ENCODE peak calls at places on chromosomes 13 and 19, in nine cellular contexts. I is fibroblast of lung, P is AG04450, M is lung, Y is epithelial cell of esophagus, V is foreskin fibroblast, E is ovary, N is left lung, Q is adrenal gland. T is an unnamed sample.
A peak's percentile ranks its signal among the peaks of the same experiment; 100 is the strongest.

GRCh38 chr13:77065456-77066147 is 38.6 kb upstream of the FBXL3 start:
- DNase-seq in Y (no peak), E (no peak), P (no peak), M (no peak), V (no peak), I (no peak), Q (no peak), N (no peak), T (no peak)

GRCh38 chr13:99981115-99982020 is at the start of gene ZIC2:
- DNase-seq in Y (peak; percentile 47), Q (no peak), P (no peak), V (no peak), E (no peak), M (no peak), I (peak; percentile 51), N (no peak), T (no peak)

GRCh38 chr19:49591731-49592485 is 926 bp downstream of the PRR12 start:
- DNase-seq in N (peak; percentile 54), V (no peak), M (peak; percentile 52), I (peak; percentile 49), Q (peak; percentile 66), E (peak; percentile 52), Y (peak; percentile 60), P (no peak), T (peak; percentile 46)

GRCh38 chr19:45158503-45159026 is 2.2 kb downstream of the NKPD1 start:
- DNase-seq in Y (no peak), Q (no peak), E (no peak), N (no peak), M (no peak), V (no peak), I (no peak), P (no peak), T (no peak)

GRCh38 chr13:40484101-40484800 is 182.2 kb downstream of the FOXO1 start:
- DNase-seq in V (no peak), Y (no peak), Q (no peak), M (no peak), N (no peak), E (no peak), I (no peak), P (no peak), T (no peak)

GRCh38 chr19:54218960-54219661 is 3.7 kb downstream of the LILRB3 start:
- DNase-seq in I (no peak), Y (no peak), V (no peak), N (no peak), Q (no peak), M (no peak), E (no peak), P (no peak), T (peak; percentile 77)

GRCh38 chr13:95502216-95502615 is 50.3 kb upstream of the CLDN10 start:
- DNase-seq in N (no peak), I (no peak), Y (peak; percentile 96), P (no peak), E (no peak), Q (no peak), V (no peak), M (no peak), T (no peak)

GRCh38 chr13:110213461-110214074 is 93.4 kb downstream of the COL4A1 start:
- DNase-seq in Y (no peak), P (no peak), Q (no peak), I (no peak), V (no peak), E (no peak), N (no peak), M (no peak), T (no peak)

GRCh38 chr13:105825071-105825470 is 710.4 kb downstream of the EFNB2 start:
- DNase-seq in M (no peak), Q (no peak), V (no peak), E (no peak), Y (peak; percentile 75), N (no peak), P (no peak), I (no peak), T (no peak)

GRCh38 chr13:68439821-68440220 is 1209.7 kb upstream of the PCDH9 start:
- DNase-seq in N (no peak), E (no peak), I (peak; percentile 81), Y (peak; percentile 60), M (no peak), V (no peak), P (no peak), Q (no peak), T (no peak)

GRCh38 chr19:1266818-1267440 is 2.2 kb upstream of the CIRBP start:
- DNase-seq in I (no peak), V (no peak), Q (peak; percentile 80), E (peak; percentile 70), P (no peak), M (peak; percentile 79), N (no peak), Y (peak; percentile 56), T (no peak)

GRCh38 chr19:13872695-13873389 is 4.1 kb upstream of the NANOS3 start:
- DNase-seq in P (no peak), Q (no peak), V (no peak), M (no peak), N (no peak), I (no peak), E (no peak), Y (no peak), T (no peak)

GRCh38 chr19:3094638-3095374 is 644 bp downstream of the GNA11 start:
- DNase-seq in Y (peak; percentile 38), I (peak; percentile 27), P (no peak), E (no peak), N (no peak), V (no peak), Q (no peak), M (no peak), T (no peak)

GRCh38 chr19:58380736-58381459 is at the start of gene ZNF837:
- DNase-seq in Q (peak; percentile 99), M (peak; percentile 98), V (peak; percentile 100), E (peak; percentile 99), I (peak; percentile 100), P (peak; percentile 100), N (peak; percentile 100), Y (peak; percentile 100), T (peak; percentile 99)

GRCh38 chr13:78319101-78319627 is 284.2 kb downstream of the POU4F1 start:
- DNase-seq in P (no peak), N (no peak), I (no peak), E (no peak), Y (peak; percentile 42), M (no peak), Q (no peak), V (no peak), T (no peak)

GRCh38 chr13:99269627-99270252 is 11.6 kb upstream of the GPR18 start:
- DNase-seq in E (no peak), Y (peak; percentile 55), N (no peak), V (peak; percentile 55), I (peak; percentile 56), Q (peak; percentile 29), M (no peak), P (peak; percentile 36), T (no peak)

GRCh38 chr19:54262470-54262869 is 5.4 kb upstream of the LILRB5 start:
- DNase-seq in N (no peak), Y (no peak), E (no peak), Q (no peak), I (no peak), M (no peak), P (no peak), V (no peak), T (no peak)

GRCh38 chr13:40205771-40206240 is 460.6 kb downstream of the FOXO1 start:
- DNase-seq in E (no peak), N (no peak), Y (no peak), I (no peak), P (no peak), M (no peak), V (no peak), Q (no peak), T (no peak)

GRCh38 chr19:39502640-39503417 is 4.1 kb downstream of the DLL3 start:
- DNase-seq in M (peak; percentile 33), V (peak; percentile 63), E (peak; percentile 18), P (no peak), N (peak; percentile 49), I (peak; percentile 69), Q (peak; percentile 48), Y (peak; percentile 78), T (peak; percentile 87)

DNA sequence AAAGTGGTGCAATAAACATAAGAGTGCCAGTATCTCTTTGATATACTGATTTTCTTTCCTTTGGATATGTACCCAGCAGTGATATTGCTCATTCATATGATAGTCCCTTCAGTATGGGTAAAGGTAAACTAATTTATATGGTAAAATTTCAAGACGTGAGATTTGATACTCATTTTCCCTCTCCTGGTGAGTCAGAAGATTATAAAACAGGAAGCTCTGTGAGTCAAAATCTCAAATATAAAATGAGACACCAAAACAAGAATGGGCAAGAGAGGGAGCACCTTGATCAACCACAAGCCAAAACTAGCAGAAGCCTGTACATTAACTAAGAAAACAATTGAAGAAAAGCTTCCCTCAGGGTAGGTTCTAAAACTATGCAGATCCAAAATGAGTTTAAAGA is 216.3 kb downstream of the SLITRK6 start:
- DNase-seq in Q (no peak), P (no peak), I (peak; percentile 17), Y (peak; percentile 93), V (no peak), M (no peak), N (no peak), E (no peak), T (no peak)
- TF ChIP-seq CTCF in Q (no peak), P (no peak), I (no peak), Y (no peak), V (no peak), M (no peak), N (no peak), E (no peak), T (no peak)

GRCh38 chr13:101916758-101917474 is 464.4 kb downstream of the ITGBL1 start:
- DNase-seq in V (no peak), Q (no peak), P (no peak), M (no peak), Y (no peak), E (no peak), N (no peak), I (no peak), T (no peak)
- H3K4me3 ChIP-seq in V (no peak overlapping the region), Q (peak overlapping the region; percentile 30), P (no peak overlapping the region), M (no peak overlapping the region), Y (no peak overlapping the region), E (no peak overlapping the region), N (peak overlapping the region; percentile 14), I (no peak overlapping the region), T (no peak overlapping the region)

DNA sequence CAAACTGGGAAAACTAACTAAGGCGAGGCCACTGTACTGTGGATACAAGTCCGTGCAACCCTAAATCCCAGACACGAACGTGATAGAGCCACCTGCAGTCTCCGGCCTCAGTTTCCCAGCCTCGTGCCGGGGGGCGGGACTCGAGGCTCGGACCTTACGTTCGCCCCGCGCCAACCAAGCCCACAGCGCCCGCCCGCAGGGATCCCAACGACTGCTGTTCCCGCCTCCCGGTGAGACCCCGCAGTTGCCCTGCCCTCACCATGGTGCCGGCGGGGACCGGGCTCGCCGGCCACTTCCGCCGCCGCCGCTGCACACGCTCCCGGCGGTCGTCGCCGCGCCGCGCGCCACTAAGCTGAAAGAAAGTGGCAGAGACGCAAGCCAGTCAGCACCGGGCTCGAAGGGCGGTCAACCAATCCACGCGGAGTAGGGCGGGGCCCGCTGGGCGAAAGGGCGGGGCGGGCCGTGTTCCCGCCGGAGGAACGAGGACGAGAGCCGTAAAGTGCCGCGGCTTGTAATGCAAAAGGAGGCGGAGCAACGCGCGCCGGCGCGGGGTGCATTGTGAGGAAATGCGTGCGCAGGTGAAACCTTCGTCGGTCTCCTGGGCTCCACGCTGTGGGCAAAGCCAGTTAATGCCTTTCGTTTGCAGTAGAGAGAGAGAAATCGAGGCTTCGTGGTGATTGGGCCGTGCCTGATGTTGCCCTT is at the start of gene LSM4:
- DNase-seq in Q (peak; percentile 99), V (peak; percentile 96), Y (peak; percentile 99), P (peak; percentile 89), N (peak; percentile 98), M (peak; percentile 98), E (peak; percentile 98), I (peak; percentile 95), T (peak; percentile 97)
- TF ChIP-seq CTCF in Q (peak; percentile 19), V (no peak), Y (peak; percentile 55), P (peak; percentile 33), N (no peak), M (peak; percentile 6), E (no peak), I (peak; percentile 30), T (no peak)

GRCh38 chr19:15701757-15702589 is 25.9 kb upstream of the OR10H2 start:
- DNase-seq in Q (no peak), M (no peak), P (no peak), E (no peak), N (no peak), V (no peak), I (no peak), Y (peak; percentile 49), T (peak; percentile 59)
- H3K4me3 ChIP-seq in Q (no peak overlapping the region), M (no peak overlapping the region), P (no peak overlapping the region), E (no peak overlapping the region), N (no peak overlapping the region), V (no peak overlapping the region), I (no peak overlapping the region), Y (no peak overlapping the region), T (no peak overlapping the region)